ENCODE peak calls at places on chromosomes 13 and 19, in eight cellular contexts. One of them, this sample, is unnamed.

GRCh38 chr13:73695325-73695724 is 438.9 kb downstream of the KLF12 start:
- DNase-seq in GM23338: no peak
- DNase-seq in AG09309: no peak
- DNase-seq in coronary artery: no peak
- DNase-seq in testis: no peak
- DNase-seq in RWPE1: no peak
- DNase-seq in breast epithelium: no peak
- DNase-seq in adrenal gland: no peak
- DNase-seq in this sample: no peak

GRCh38 chr13:28475916-28476725 is 18.8 kb downstream of the FLT1 start:
- DNase-seq in breast epithelium: no peak
- DNase-seq in testis: no peak
- DNase-seq in GM23338: no peak
- DNase-seq in adrenal gland: no peak
- DNase-seq in RWPE1: peak; percentile 50
- DNase-seq in coronary artery: no peak
- DNase-seq in AG09309: peak; percentile 86
- DNase-seq in this sample: no peak

GRCh38 chr13:110856941-110857835 is 57.7 kb downstream of the ANKRD10 start:
- DNase-seq in AG09309: no peak
- DNase-seq in testis: no peak
- DNase-seq in GM23338: no peak
- DNase-seq in RWPE1: no peak
- DNase-seq in adrenal gland: no peak
- DNase-seq in breast epithelium: no peak
- DNase-seq in coronary artery: no peak
- DNase-seq in this sample: no peak

GRCh38 chr13:102911336-102911735 is 65.5 kb downstream of the ERCC5 start:
- DNase-seq in GM23338: no peak
- DNase-seq in breast epithelium: no peak
- DNase-seq in RWPE1: peak; percentile 94
- DNase-seq in adrenal gland: no peak
- DNase-seq in coronary artery: no peak
- DNase-seq in testis: no peak
- DNase-seq in AG09309: no peak
- DNase-seq in this sample: no peak

GRCh38 chr19:12792853-12793289 is 1.6 kb downstream of the JUNB start:
- DNase-seq in adrenal gland: no peak
- DNase-seq in coronary artery: peak; percentile 72
- DNase-seq in testis: no peak
- DNase-seq in breast epithelium: no peak
- DNase-seq in GM23338: no peak
- DNase-seq in AG09309: no peak
- DNase-seq in RWPE1: no peak
- DNase-seq in this sample: no peak

GRCh38 chr13:99658266-99658991 is 157.2 kb downstream of the TM9SF2 start:
- DNase-seq in breast epithelium: peak; percentile 57
- DNase-seq in AG09309: peak; percentile 32
- DNase-seq in RWPE1: no peak
- DNase-seq in adrenal gland: peak; percentile 48
- DNase-seq in testis: peak; percentile 58
- DNase-seq in GM23338: peak; percentile 80
- DNase-seq in coronary artery: no peak
- DNase-seq in this sample: peak; percentile 79

GRCh38 chr19:13959962-13960862 is 7.9 kb downstream of the DCAF15 start:
- DNase-seq in AG09309: no peak
- DNase-seq in adrenal gland: no peak
- DNase-seq in coronary artery: no peak
- DNase-seq in RWPE1: no peak
- DNase-seq in breast epithelium: no peak
- DNase-seq in testis: no peak
- DNase-seq in GM23338: peak; percentile 70
- DNase-seq in this sample: no peak

GRCh38 chr19:13139633-13140311 is 10.4 kb downstream of the STX10 start:
- DNase-seq in GM23338: no peak
- DNase-seq in adrenal gland: no peak
- DNase-seq in breast epithelium: no peak
- DNase-seq in testis: no peak
- DNase-seq in coronary artery: no peak
- DNase-seq in RWPE1: no peak
- DNase-seq in AG09309: no peak
- DNase-seq in this sample: no peak

GRCh38 chr13:43085545-43085944 is 62.2 kb downstream of the DNAJC15 start:
- DNase-seq in adrenal gland: no peak
- DNase-seq in GM23338: peak; percentile 43
- DNase-seq in coronary artery: no peak
- DNase-seq in RWPE1: peak; percentile 20
- DNase-seq in breast epithelium: no peak
- DNase-seq in AG09309: no peak
- DNase-seq in testis: no peak
- DNase-seq in this sample: no peak

GRCh38 chr19:16248380-16249023 is 50.8 kb downstream of the AP1M1 start:
- DNase-seq in testis: no peak
- DNase-seq in GM23338: no peak
- DNase-seq in AG09309: no peak
- DNase-seq in RWPE1: no peak
- DNase-seq in coronary artery: no peak
- DNase-seq in adrenal gland: no peak
- DNase-seq in breast epithelium: no peak
- DNase-seq in this sample: no peak
- TF ChIP-seq CTCF in testis: no peak
- TF ChIP-seq CTCF in GM23338: no peak
- TF ChIP-seq CTCF in AG09309: no peak
- TF ChIP-seq CTCF in RWPE1: no peak
- TF ChIP-seq CTCF in coronary artery: no peak
- TF ChIP-seq CTCF in adrenal gland: no peak
- TF ChIP-seq CTCF in breast epithelium: no peak
- TF ChIP-seq CTCF in this sample: no peak

GRCh38 chr19:29202281-29202680 is 10.7 kb downstream of the UQCRFS1 start:
- DNase-seq in breast epithelium: no peak
- DNase-seq in AG09309: no peak
- DNase-seq in RWPE1: no peak
- DNase-seq in GM23338: no peak
- DNase-seq in adrenal gland: no peak
- DNase-seq in coronary artery: no peak
- DNase-seq in testis: no peak
- DNase-seq in this sample: no peak

GRCh38 chr19:29206453-29206852 is 6.5 kb downstream of the UQCRFS1 start:
- DNase-seq in RWPE1: no peak
- DNase-seq in breast epithelium: no peak
- DNase-seq in AG09309: no peak
- DNase-seq in adrenal gland: no peak
- DNase-seq in GM23338: no peak
- DNase-seq in testis: no peak
- DNase-seq in coronary artery: no peak
- DNase-seq in this sample: no peak

GRCh38 chr19:29201849-29202248 is 11.1 kb downstream of the UQCRFS1 start:
- DNase-seq in RWPE1: no peak
- DNase-seq in GM23338: peak; percentile 21
- DNase-seq in testis: no peak
- DNase-seq in adrenal gland: no peak
- DNase-seq in breast epithelium: no peak
- DNase-seq in coronary artery: no peak
- DNase-seq in AG09309: no peak
- DNase-seq in this sample: no peak
- TF ChIP-seq CTCF in RWPE1: no peak
- TF ChIP-seq CTCF in GM23338: peak; percentile 2
- TF ChIP-seq CTCF in testis: no peak
- TF ChIP-seq CTCF in adrenal gland: no peak
- TF ChIP-seq CTCF in breast epithelium: no peak
- TF ChIP-seq CTCF in coronary artery: no peak
- TF ChIP-seq CTCF in AG09309: no peak
- TF ChIP-seq CTCF in this sample: peak; percentile 44

DNA sequence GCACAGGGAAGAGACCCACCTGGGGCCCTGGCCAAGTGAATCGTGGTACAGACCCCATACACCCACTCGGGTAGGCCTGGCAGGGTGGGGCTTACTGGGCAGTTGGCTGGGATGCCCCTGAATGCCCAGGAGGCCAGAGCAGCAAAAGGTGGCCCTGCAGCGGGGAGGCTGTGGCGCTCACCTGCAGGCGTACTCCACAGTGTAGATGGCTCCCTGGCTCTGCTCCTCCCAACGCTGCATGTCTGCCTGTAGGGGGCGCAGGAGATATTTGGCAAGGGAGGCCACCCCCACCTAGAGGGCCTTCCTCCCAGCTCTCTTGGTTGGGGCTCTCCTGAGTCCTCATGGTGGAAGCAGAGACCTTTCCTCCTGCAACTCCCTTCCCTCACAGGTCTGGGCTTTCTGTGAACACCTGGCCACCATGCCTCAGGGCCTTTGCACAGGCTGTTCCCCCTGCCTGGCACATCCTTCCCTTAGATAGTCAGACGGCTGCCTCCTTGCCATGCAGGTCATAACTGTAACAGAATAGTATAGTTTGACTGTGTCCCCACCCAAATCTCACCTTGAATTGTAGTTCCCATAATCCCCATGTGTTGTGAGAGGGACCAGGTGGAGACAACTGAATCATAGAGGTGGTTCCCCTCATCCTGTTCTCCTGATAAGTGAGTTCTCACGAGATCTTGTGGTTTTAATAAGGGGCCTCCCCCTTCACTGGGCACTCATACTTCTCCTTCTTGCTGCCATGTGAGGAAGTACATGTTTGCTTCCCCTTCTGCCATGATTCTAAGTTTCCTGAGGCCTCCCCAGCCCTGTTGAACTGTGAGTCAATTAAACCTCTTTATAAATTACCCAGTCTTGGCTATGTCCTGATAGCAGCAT is 5.9 kb downstream of the BORCS8 start:
- DNase-seq in GM23338: peak; percentile 97
- DNase-seq in coronary artery: no peak
- DNase-seq in testis: peak; percentile 23
- DNase-seq in AG09309: no peak
- DNase-seq in RWPE1: no peak
- DNase-seq in adrenal gland: peak; percentile 35
- DNase-seq in breast epithelium: no peak
- DNase-seq in this sample: no peak
- TF ChIP-seq CTCF in GM23338: peak; percentile 97
- TF ChIP-seq CTCF in coronary artery: no peak
- TF ChIP-seq CTCF in testis: peak; percentile 34
- TF ChIP-seq CTCF in AG09309: peak; percentile 69
- TF ChIP-seq CTCF in RWPE1: peak; percentile 75
- TF ChIP-seq CTCF in adrenal gland: peak; percentile 38
- TF ChIP-seq CTCF in breast epithelium: peak; percentile 19
- TF ChIP-seq CTCF in this sample: peak; percentile 81

GRCh38 chr13:112873851-112874750 is 94.9 kb upstream of the MCF2L start:
- DNase-seq in adrenal gland: peak; percentile 78
- DNase-seq in breast epithelium: peak; percentile 77
- DNase-seq in RWPE1: peak; percentile 34
- DNase-seq in testis: peak; percentile 87
- DNase-seq in coronary artery: peak; percentile 80
- DNase-seq in AG09309: no peak
- DNase-seq in GM23338: peak; percentile 93
- DNase-seq in this sample: no peak
- TF ChIP-seq CTCF in adrenal gland: peak; percentile 91
- TF ChIP-seq CTCF in breast epithelium: peak; percentile 95
- TF ChIP-seq CTCF in RWPE1: peak; percentile 75
- TF ChIP-seq CTCF in testis: peak; percentile 94
- TF ChIP-seq CTCF in coronary artery: peak; percentile 94
- TF ChIP-seq CTCF in AG09309: peak; percentile 93
- TF ChIP-seq CTCF in GM23338: peak; percentile 91
- TF ChIP-seq CTCF in this sample: peak; percentile 95

DNA sequence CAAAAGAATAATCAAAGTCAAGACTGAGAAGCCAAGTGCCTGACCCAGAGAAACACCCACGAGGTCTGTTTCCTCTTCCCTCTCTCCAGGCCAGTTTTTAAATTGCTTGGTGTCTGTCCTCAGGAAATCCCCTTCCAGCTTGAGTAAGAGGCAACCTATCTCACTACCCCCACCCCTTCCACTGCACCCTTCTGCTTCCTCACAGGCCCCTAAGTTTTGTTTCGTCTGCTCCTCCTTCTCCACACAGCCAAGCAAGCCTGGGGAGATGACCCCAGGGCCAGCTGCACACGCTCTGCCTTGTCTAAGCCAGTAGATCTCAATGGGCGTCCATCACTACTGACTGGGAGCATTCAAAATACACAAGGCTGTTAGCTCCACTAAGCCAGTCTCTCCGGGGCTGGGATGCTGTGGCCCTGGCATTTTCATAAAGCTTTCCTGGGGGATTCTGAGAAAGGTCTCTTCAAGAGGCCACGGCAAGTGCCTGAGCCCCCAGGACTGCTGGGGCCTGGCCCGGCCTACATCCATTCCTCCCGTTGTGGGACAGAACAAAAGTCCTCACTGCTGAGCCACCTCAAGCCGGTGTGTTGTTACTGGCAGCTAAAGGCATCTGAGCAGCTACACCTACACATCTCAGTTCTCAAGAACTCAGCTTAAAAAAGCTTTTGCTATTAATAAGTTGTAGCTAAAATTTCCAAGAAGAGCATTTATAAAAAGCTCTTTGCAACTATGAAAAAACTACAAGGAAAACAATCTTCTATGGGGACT is 14.9 kb upstream of the IL4I1 start:
- DNase-seq in breast epithelium: no peak
- DNase-seq in AG09309: no peak
- DNase-seq in testis: no peak
- DNase-seq in coronary artery: no peak
- DNase-seq in GM23338: no peak
- DNase-seq in adrenal gland: no peak
- DNase-seq in RWPE1: no peak
- DNase-seq in this sample: no peak
- TF ChIP-seq CTCF in breast epithelium: no peak
- TF ChIP-seq CTCF in AG09309: no peak
- TF ChIP-seq CTCF in testis: no peak
- TF ChIP-seq CTCF in coronary artery: no peak
- TF ChIP-seq CTCF in GM23338: no peak
- TF ChIP-seq CTCF in adrenal gland: no peak
- TF ChIP-seq CTCF in RWPE1: no peak
- TF ChIP-seq CTCF in this sample: no peak

This sample was measured in type B pancreatic cell.